ENCODE peak calls at places on chromosomes 1 and 21, in eight cellular contexts. One of them, this sample, is unnamed.

GRCh38 chr1:162765788-162766187 is 24.7 kb upstream of the HSD17B7 start:
- DNase-seq in WTC11: no peak
- DNase-seq in AG04450: no peak
- DNase-seq in ovary: no peak
- DNase-seq in sigmoid colon: no peak
- DNase-seq in tibial nerve: no peak
- DNase-seq in mesothelial cell of epicardium: no peak
- DNase-seq in upper lobe of right lung: no peak
- DNase-seq in this sample: no peak

GRCh38 chr21:28181730-28182129 is 810.9 kb downstream of the LTN1 start:
- DNase-seq in WTC11: no peak
- DNase-seq in AG04450: no peak
- DNase-seq in upper lobe of right lung: no peak
- DNase-seq in mesothelial cell of epicardium: no peak
- DNase-seq in tibial nerve: no peak
- DNase-seq in sigmoid colon: no peak
- DNase-seq in ovary: no peak
- DNase-seq in this sample: no peak

GRCh38 chr1:15617874-15618684 is 821 bp downstream of the DDI2 start:
- DNase-seq in tibial nerve: peak
- DNase-seq in ovary: no peak
- DNase-seq in mesothelial cell of epicardium: no peak
- DNase-seq in sigmoid colon: no peak
- DNase-seq in upper lobe of right lung: peak
- DNase-seq in WTC11: no peak
- DNase-seq in AG04450: no peak
- DNase-seq in this sample: no peak

GRCh38 chr1:84675631-84676030 is 14.6 kb downstream of the SSX2IP start:
- DNase-seq in ovary: no peak
- DNase-seq in AG04450: no peak
- DNase-seq in tibial nerve: no peak
- DNase-seq in sigmoid colon: no peak
- DNase-seq in upper lobe of right lung: no peak
- DNase-seq in WTC11: no peak
- DNase-seq in mesothelial cell of epicardium: no peak
- DNase-seq in this sample: no peak

GRCh38 chr1:36458910-36459309 is 5.3 kb downstream of the MRPS15 start:
- DNase-seq in AG04450: no peak
- DNase-seq in ovary: no peak
- DNase-seq in mesothelial cell of epicardium: no peak
- DNase-seq in WTC11: no peak
- DNase-seq in tibial nerve: no peak
- DNase-seq in upper lobe of right lung: no peak
- DNase-seq in sigmoid colon: no peak
- DNase-seq in this sample: no peak

GRCh38 chr1:165631403-165632151 is 543 bp downstream of the MGST3 start:
- DNase-seq in WTC11: peak
- DNase-seq in AG04450: peak
- DNase-seq in tibial nerve: peak
- DNase-seq in ovary: peak
- DNase-seq in mesothelial cell of epicardium: peak
- DNase-seq in upper lobe of right lung: peak
- DNase-seq in sigmoid colon: peak
- DNase-seq in this sample: peak

GRCh38 chr1:246532519-246532918 is 25.4 kb upstream of the SMYD3 start:
- DNase-seq in mesothelial cell of epicardium: no peak
- DNase-seq in sigmoid colon: no peak
- DNase-seq in tibial nerve: no peak
- DNase-seq in WTC11: no peak
- DNase-seq in upper lobe of right lung: no peak
- DNase-seq in AG04450: no peak
- DNase-seq in ovary: no peak
- DNase-seq in this sample: no peak

GRCh38 chr1:172239894-172240293 is 180.6 kb upstream of the C1orf105 start:
- DNase-seq in ovary: no peak
- DNase-seq in sigmoid colon: no peak
- DNase-seq in upper lobe of right lung: no peak
- DNase-seq in mesothelial cell of epicardium: no peak
- DNase-seq in tibial nerve: no peak
- DNase-seq in AG04450: no peak
- DNase-seq in WTC11: no peak
- DNase-seq in this sample: no peak

GRCh38 chr21:39633043-39633442 is 20.3 kb downstream of the B3GALT5 start:
- DNase-seq in ovary: no peak
- DNase-seq in upper lobe of right lung: no peak
- DNase-seq in sigmoid colon: no peak
- DNase-seq in mesothelial cell of epicardium: no peak
- DNase-seq in AG04450: no peak
- DNase-seq in WTC11: no peak
- DNase-seq in tibial nerve: no peak
- DNase-seq in this sample: no peak

GRCh38 chr1:36824390-36824861 is 209.9 kb downstream of the GRIK3 start:
- DNase-seq in upper lobe of right lung: no peak
- DNase-seq in ovary: no peak
- DNase-seq in sigmoid colon: no peak
- DNase-seq in WTC11: peak
- DNase-seq in tibial nerve: no peak
- DNase-seq in AG04450: no peak
- DNase-seq in mesothelial cell of epicardium: no peak
- DNase-seq in this sample: no peak

GRCh38 chr1:45545019-45545493 is 5.6 kb upstream of the AKR1A1 start:
- DNase-seq in AG04450: no peak
- DNase-seq in sigmoid colon: no peak
- DNase-seq in tibial nerve: no peak
- DNase-seq in upper lobe of right lung: no peak
- DNase-seq in mesothelial cell of epicardium: no peak
- DNase-seq in ovary: no peak
- DNase-seq in WTC11: no peak
- DNase-seq in this sample: no peak

GRCh38 chr1:153908071-153908470 is 14.7 kb downstream of the GATAD2B start:
- DNase-seq in sigmoid colon: no peak
- DNase-seq in WTC11: no peak
- DNase-seq in ovary: no peak
- DNase-seq in mesothelial cell of epicardium: no peak
- DNase-seq in AG04450: no peak
- DNase-seq in tibial nerve: no peak
- DNase-seq in upper lobe of right lung: no peak
- DNase-seq in this sample: no peak

GRCh38 chr1:228090613-228091081 is 8.1 kb downstream of the ARF1 start:
- DNase-seq in sigmoid colon: peak
- DNase-seq in ovary: peak
- DNase-seq in WTC11: no peak
- DNase-seq in upper lobe of right lung: peak
- DNase-seq in mesothelial cell of epicardium: no peak
- DNase-seq in tibial nerve: no peak
- DNase-seq in AG04450: no peak
- DNase-seq in this sample: no peak

GRCh38 chr1:119978018-119978505 is 81.7 kb upstream of the ADAM30 start:
- DNase-seq in AG04450: no peak
- DNase-seq in tibial nerve: no peak
- DNase-seq in sigmoid colon: no peak
- DNase-seq in upper lobe of right lung: no peak
- DNase-seq in ovary: no peak
- DNase-seq in WTC11: no peak
- DNase-seq in mesothelial cell of epicardium: no peak
- DNase-seq in this sample: no peak

GRCh38 chr1:119984771-119985170 is 84.7 kb downstream of the NOTCH2 start:
- DNase-seq in ovary: no peak
- DNase-seq in WTC11: no peak
- DNase-seq in mesothelial cell of epicardium: no peak
- DNase-seq in tibial nerve: no peak
- DNase-seq in upper lobe of right lung: no peak
- DNase-seq in AG04450: no peak
- DNase-seq in sigmoid colon: no peak
- DNase-seq in this sample: no peak

GRCh38 chr1:119986007-119986497 is 83.4 kb downstream of the NOTCH2 start:
- DNase-seq in mesothelial cell of epicardium: no peak
- DNase-seq in WTC11: no peak
- DNase-seq in ovary: no peak
- DNase-seq in tibial nerve: no peak
- DNase-seq in AG04450: no peak
- DNase-seq in sigmoid colon: no peak
- DNase-seq in upper lobe of right lung: no peak
- DNase-seq in this sample: no peak

GRCh38 chr1:119987112-119987511 is 82.3 kb downstream of the NOTCH2 start:
- DNase-seq in upper lobe of right lung: no peak
- DNase-seq in tibial nerve: no peak
- DNase-seq in WTC11: no peak
- DNase-seq in AG04450: peak
- DNase-seq in mesothelial cell of epicardium: no peak
- DNase-seq in ovary: no peak
- DNase-seq in sigmoid colon: no peak
- DNase-seq in this sample: no peak

GRCh38 chr1:119982006-119982405 is 85.7 kb upstream of the ADAM30 start:
- DNase-seq in tibial nerve: no peak
- DNase-seq in mesothelial cell of epicardium: no peak
- DNase-seq in upper lobe of right lung: no peak
- DNase-seq in AG04450: no peak
- DNase-seq in WTC11: no peak
- DNase-seq in ovary: no peak
- DNase-seq in sigmoid colon: no peak
- DNase-seq in this sample: no peak
- TF ChIP-seq CTCF in tibial nerve: no peak
- TF ChIP-seq CTCF in mesothelial cell of epicardium: no peak
- TF ChIP-seq CTCF in upper lobe of right lung: no peak
- TF ChIP-seq CTCF in AG04450: no peak
- TF ChIP-seq CTCF in WTC11: no peak
- TF ChIP-seq CTCF in ovary: no peak
- TF ChIP-seq CTCF in sigmoid colon: no peak
- TF ChIP-seq CTCF in this sample: no peak

GRCh38 chr1:101992816-101993575 is 3.7 kb downstream of the OLFM3 start:
- DNase-seq in sigmoid colon: no peak
- DNase-seq in ovary: no peak
- DNase-seq in upper lobe of right lung: no peak
- DNase-seq in WTC11: no peak
- DNase-seq in mesothelial cell of epicardium: no peak
- DNase-seq in tibial nerve: no peak
- DNase-seq in AG04450: no peak
- DNase-seq in this sample: no peak

GRCh38 chr1:101996830-101997485 is at the start of gene OLFM3:
- DNase-seq in AG04450: no peak
- DNase-seq in sigmoid colon: no peak
- DNase-seq in mesothelial cell of epicardium: peak
- DNase-seq in ovary: peak
- DNase-seq in upper lobe of right lung: no peak
- DNase-seq in tibial nerve: no peak
- DNase-seq in WTC11: peak
- DNase-seq in this sample: no peak

GRCh38 chr1:101995984-101996731 is 568 bp downstream of the OLFM3 start:
- DNase-seq in sigmoid colon: no peak
- DNase-seq in mesothelial cell of epicardium: no peak
- DNase-seq in AG04450: no peak
- DNase-seq in upper lobe of right lung: no peak
- DNase-seq in ovary: no peak
- DNase-seq in tibial nerve: no peak
- DNase-seq in WTC11: peak
- DNase-seq in this sample: no peak

GRCh38 chr1:101993703-101994102 is 3.0 kb downstream of the OLFM3 start:
- DNase-seq in WTC11: no peak
- DNase-seq in mesothelial cell of epicardium: no peak
- DNase-seq in sigmoid colon: no peak
- DNase-seq in AG04450: no peak
- DNase-seq in upper lobe of right lung: no peak
- DNase-seq in tibial nerve: no peak
- DNase-seq in ovary: no peak
- DNase-seq in this sample: no peak
- TF ChIP-seq CTCF in WTC11: no peak
- TF ChIP-seq CTCF in mesothelial cell of epicardium: no peak
- TF ChIP-seq CTCF in sigmoid colon: no peak
- TF ChIP-seq CTCF in AG04450: no peak
- TF ChIP-seq CTCF in upper lobe of right lung: no peak
- TF ChIP-seq CTCF in tibial nerve: no peak
- TF ChIP-seq CTCF in ovary: no peak
- TF ChIP-seq CTCF in this sample: no peak

DNA sequence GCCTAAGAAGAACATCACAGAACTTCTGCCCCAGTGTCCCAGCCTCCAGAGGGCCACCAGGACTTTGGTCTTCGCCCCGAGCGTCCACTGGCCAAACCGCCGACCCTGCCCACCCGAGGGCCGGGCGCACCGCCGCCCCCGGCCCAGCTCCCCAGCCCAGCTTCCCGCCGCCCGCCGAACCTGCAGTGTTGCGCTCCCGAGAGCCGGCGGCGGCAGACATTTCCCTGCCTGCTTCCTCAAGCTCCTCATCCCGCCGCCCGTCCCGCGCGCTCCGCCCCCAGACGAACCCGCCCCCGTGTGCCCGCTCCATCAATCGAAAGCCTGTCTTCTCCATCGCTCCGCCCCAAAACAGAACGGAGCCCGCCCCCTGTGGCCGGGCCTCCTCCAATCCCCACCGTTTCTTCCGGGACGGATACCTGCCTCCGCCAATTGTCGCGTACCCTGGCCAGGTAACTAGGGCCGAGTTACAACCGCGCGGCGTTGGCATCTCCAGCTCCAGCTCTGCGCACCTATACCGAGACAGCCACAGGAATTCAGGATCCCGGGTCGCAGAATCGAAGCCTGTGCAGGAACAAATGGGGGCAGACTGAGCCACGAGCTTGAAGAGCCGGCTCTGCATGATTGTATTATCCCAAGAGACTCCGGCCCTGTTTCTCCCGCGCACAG is 15.2 kb downstream of the INPP5B start:
- DNase-seq in upper lobe of right lung: peak
- DNase-seq in mesothelial cell of epicardium: peak
- DNase-seq in sigmoid colon: peak
- DNase-seq in ovary: peak
- DNase-seq in tibial nerve: peak
- DNase-seq in AG04450: peak
- DNase-seq in WTC11: peak
- DNase-seq in this sample: peak
- TF ChIP-seq CTCF in upper lobe of right lung: no peak
- TF ChIP-seq CTCF in mesothelial cell of epicardium: no peak
- TF ChIP-seq CTCF in sigmoid colon: no peak
- TF ChIP-seq CTCF in ovary: no peak
- TF ChIP-seq CTCF in tibial nerve: no peak
- TF ChIP-seq CTCF in AG04450: no peak
- TF ChIP-seq CTCF in WTC11: no peak
- TF ChIP-seq CTCF in this sample: no peak

GRCh38 chr1:7022058-7022457 is 236.8 kb downstream of the CAMTA1 start:
- DNase-seq in upper lobe of right lung: no peak
- DNase-seq in AG04450: no peak
- DNase-seq in tibial nerve: no peak
- DNase-seq in ovary: no peak
- DNase-seq in WTC11: no peak
- DNase-seq in sigmoid colon: no peak
- DNase-seq in mesothelial cell of epicardium: no peak
- DNase-seq in this sample: no peak

GRCh38 chr1:7015022-7015421 is 229.8 kb downstream of the CAMTA1 start:
- DNase-seq in upper lobe of right lung: no peak
- DNase-seq in mesothelial cell of epicardium: no peak
- DNase-seq in tibial nerve: no peak
- DNase-seq in sigmoid colon: no peak
- DNase-seq in WTC11: no peak
- DNase-seq in ovary: no peak
- DNase-seq in AG04450: no peak
- DNase-seq in this sample: no peak

GRCh38 chr1:7014640-7014930 is 229.3 kb downstream of the CAMTA1 start:
- DNase-seq in upper lobe of right lung: no peak
- DNase-seq in ovary: no peak
- DNase-seq in AG04450: no peak
- DNase-seq in WTC11: no peak
- DNase-seq in sigmoid colon: no peak
- DNase-seq in tibial nerve: no peak
- DNase-seq in mesothelial cell of epicardium: no peak
- DNase-seq in this sample: no peak

GRCh38 chr1:7019510-7019909 is 234.3 kb downstream of the CAMTA1 start:
- DNase-seq in upper lobe of right lung: no peak
- DNase-seq in AG04450: no peak
- DNase-seq in ovary: no peak
- DNase-seq in tibial nerve: no peak
- DNase-seq in mesothelial cell of epicardium: no peak
- DNase-seq in sigmoid colon: no peak
- DNase-seq in WTC11: no peak
- DNase-seq in this sample: no peak

GRCh38 chr1:7018826-7019225 is 233.6 kb downstream of the CAMTA1 start:
- DNase-seq in tibial nerve: no peak
- DNase-seq in ovary: no peak
- DNase-seq in sigmoid colon: no peak
- DNase-seq in AG04450: no peak
- DNase-seq in WTC11: no peak
- DNase-seq in upper lobe of right lung: peak
- DNase-seq in mesothelial cell of epicardium: no peak
- DNase-seq in this sample: no peak
- TF ChIP-seq CTCF in tibial nerve: no peak
- TF ChIP-seq CTCF in ovary: no peak
- TF ChIP-seq CTCF in sigmoid colon: no peak
- TF ChIP-seq CTCF in AG04450: no peak
- TF ChIP-seq CTCF in WTC11: no peak
- TF ChIP-seq CTCF in upper lobe of right lung: no peak
- TF ChIP-seq CTCF in mesothelial cell of epicardium: no peak
- TF ChIP-seq CTCF in this sample: no peak